ENCODE peak calls at places on chromosomes 16 and 17, in six cellular contexts. J is stimulated activated naive B cell treated with anti-CD40 and anti-IgM and Interleukin-4, amounts not matched to agents 10 μg/mL and 1 μg/mL and 100 μg/mL, for 72 hours; D is HFF-Myc; B is anterior cingulate cortex; H is NCI-H1048; M is ascending aorta. I is an unnamed sample.

GRCh38 chr16:2325181-2325580 is 15.3 kb downstream of the ABCA3 start:
- DNase-seq in J (no peak), D (no peak), B (no peak), H (no peak), M (no peak), I (no peak)

GRCh38 chr17:76742958-76743357 is 5.0 kb downstream of the MFSD11 start:
- DNase-seq in J (no peak), D (no peak), B (no peak), H (no peak), M (no peak), I (no peak)

GRCh38 chr17:3512512-3513171 is 36.8 kb downstream of the ASPA start:
- DNase-seq in J (no peak), D (no peak), B (peak), H (no peak), M (no peak), I (no peak)

GRCh38 chr17:74763565-74764387 is 12.4 kb downstream of the NAT9 start:
- DNase-seq in J (no peak), D (no peak), B (peak), H (no peak), M (no peak), I (no peak)

GRCh38 chr16:23640669-23640958 is 496 bp downstream of the PALB2 start:
- DNase-seq in J (no peak), D (no peak), B (no peak), H (no peak), M (no peak), I (no peak)

GRCh38 chr16:75251280-75252048 is at the start of gene BCAR1:
- DNase-seq in J (no peak), D (peak), B (peak), H (peak), M (peak), I (peak)

GRCh38 chr16:64412578-64413280 is 709.1 kb downstream of the CDH11 start:
- DNase-seq in J (no peak), D (no peak), B (no peak), H (no peak), M (no peak), I (peak)

GRCh38 chr16:6317924-6318323 is 1014.7 kb upstream of the RBFOX1 start:
- DNase-seq in J (no peak), D (no peak), B (no peak), H (no peak), M (no peak), I (no peak)

GRCh38 chr16:86436466-86437185 is 73.7 kb upstream of the FOXF1 start:
- DNase-seq in J (no peak), D (no peak), B (no peak), H (no peak), M (no peak), I (no peak)

GRCh38 chr17:63345598-63345997 is 100.5 kb downstream of the CYB561 start:
- DNase-seq in J (no peak), D (no peak), B (no peak), H (no peak), M (no peak), I (no peak)